ENCODE peak calls at places on chromosomes 5 and 9, in five cellular contexts. One of them, this sample, is unnamed.

GRCh38 chr9:90880669-90881068 is 79.0 kb downstream of the SYK start:
- DNase-seq in T-helper 17 cell: no peak
- DNase-seq in stimulated activated CD8-positive, alpha-beta memory T cell treated with anti-CD3 and anti-CD28 coated beads, Interleukin-2, amount 100 ng/mL, for 48 hours: no peak
- DNase-seq in sciatic nerve: no peak
- DNase-seq in neural crest cell: no peak
- DNase-seq in this sample: no peak

GRCh38 chr9:137067860-137068538 is 2.4 kb downstream of the SAPCD2 start:
- DNase-seq in T-helper 17 cell: peak; percentile 73
- DNase-seq in stimulated activated CD8-positive, alpha-beta memory T cell treated with anti-CD3 and anti-CD28 coated beads, Interleukin-2, amount 100 ng/mL, for 48 hours: peak; percentile 78
- DNase-seq in neural crest cell: peak; percentile 80
- DNase-seq in sciatic nerve: peak; percentile 86
- DNase-seq in this sample: peak; percentile 90

GRCh38 chr9:129887210-129888084 is 52.2 kb downstream of the USP20 start:
- DNase-seq in stimulated activated CD8-positive, alpha-beta memory T cell treated with anti-CD3 and anti-CD28 coated beads, Interleukin-2, amount 100 ng/mL, for 48 hours: no peak
- DNase-seq in sciatic nerve: no peak
- DNase-seq in neural crest cell: no peak
- DNase-seq in T-helper 17 cell: no peak
- DNase-seq in this sample: no peak

GRCh38 chr9:28073278-28073677 is 500.0 kb upstream of the C9orf72 start:
- DNase-seq in stimulated activated CD8-positive, alpha-beta memory T cell treated with anti-CD3 and anti-CD28 coated beads, Interleukin-2, amount 100 ng/mL, for 48 hours: no peak
- DNase-seq in T-helper 17 cell: no peak
- DNase-seq in neural crest cell: peak; percentile 16
- DNase-seq in sciatic nerve: no peak
- DNase-seq in this sample: peak; percentile 75

GRCh38 chr5:142239394-142240159 is 85.2 kb downstream of the SPRY4 start:
- DNase-seq in stimulated activated CD8-positive, alpha-beta memory T cell treated with anti-CD3 and anti-CD28 coated beads, Interleukin-2, amount 100 ng/mL, for 48 hours: no peak
- DNase-seq in sciatic nerve: no peak
- DNase-seq in neural crest cell: no peak
- DNase-seq in T-helper 17 cell: no peak
- DNase-seq in this sample: peak; percentile 66

GRCh38 chr9:123399803-123400378 is 43.9 kb downstream of the CRB2 start:
- DNase-seq in sciatic nerve: no peak
- DNase-seq in T-helper 17 cell: no peak
- DNase-seq in stimulated activated CD8-positive, alpha-beta memory T cell treated with anti-CD3 and anti-CD28 coated beads, Interleukin-2, amount 100 ng/mL, for 48 hours: peak; percentile 20
- DNase-seq in neural crest cell: peak; percentile 55
- DNase-seq in this sample: no peak

GRCh38 chr9:131433302-131433854 is 39.5 kb downstream of the PRRC2B start:
- DNase-seq in neural crest cell: no peak
- DNase-seq in sciatic nerve: no peak
- DNase-seq in T-helper 17 cell: no peak
- DNase-seq in stimulated activated CD8-positive, alpha-beta memory T cell treated with anti-CD3 and anti-CD28 coated beads, Interleukin-2, amount 100 ng/mL, for 48 hours: no peak
- DNase-seq in this sample: no peak

GRCh38 chr9:110835859-110836271 is 167.3 kb downstream of the MUSK start:
- DNase-seq in neural crest cell: no peak
- DNase-seq in stimulated activated CD8-positive, alpha-beta memory T cell treated with anti-CD3 and anti-CD28 coated beads, Interleukin-2, amount 100 ng/mL, for 48 hours: no peak
- DNase-seq in T-helper 17 cell: no peak
- DNase-seq in sciatic nerve: no peak
- DNase-seq in this sample: no peak

GRCh38 chr9:77708416-77708815 is 60.3 kb upstream of the GNA14 start:
- DNase-seq in T-helper 17 cell: no peak
- DNase-seq in neural crest cell: no peak
- DNase-seq in stimulated activated CD8-positive, alpha-beta memory T cell treated with anti-CD3 and anti-CD28 coated beads, Interleukin-2, amount 100 ng/mL, for 48 hours: no peak
- DNase-seq in sciatic nerve: no peak
- DNase-seq in this sample: no peak

This sample was measured in HT-29.